ENCODE peak calls at places on chromosomes 13 and 19, in eight cellular contexts. P is A673, B is neural progenitor cell, D is HCT116, E is uterus, U is MCF 10A, O is AG10803, G is mesothelial cell of epicardium. A is an unnamed sample.

GRCh38 chr13:29893438-29893837 is 43.0 kb upstream of the UBL3 start:
- DNase-seq in P (no peak), B (no peak), D (no peak), E (no peak), U (no peak), O (peak; percentile 75), G (no peak), A (no peak)

GRCh38 chr13:101202590-101202989 is 213.7 kb downstream of the NALCN start:
- DNase-seq in P (no peak), B (peak; percentile 58), D (no peak), E (no peak), U (no peak), O (no peak), G (no peak), A (no peak)

GRCh38 chr19:11018743-11019142 is 57.9 kb downstream of the SMARCA4 start:
- DNase-seq in P (no peak), B (no peak), D (no peak), E (no peak), U (no peak), O (no peak), G (no peak), A (no peak)

GRCh38 chr19:30344446-30345425 is 27.4 kb upstream of the ZNF536 start:
- DNase-seq in P (peak; percentile 15), B (no peak), D (peak; percentile 12), E (no peak), U (no peak), O (peak; percentile 59), G (no peak), A (no peak)

GRCh38 chr13:78762825-78763224 is 103.9 kb upstream of the OBI1 start:
- DNase-seq in P (peak; percentile 79), B (no peak), D (no peak), E (no peak), U (no peak), O (no peak), G (no peak), A (no peak)

GRCh38 chr19:3343619-3344502 is 22.5 kb upstream of the NFIC start:
- DNase-seq in P (peak; percentile 93), B (no peak), D (peak; percentile 87), E (peak; percentile 88), U (peak; percentile 97), O (peak; percentile 94), G (no peak), A (no peak)

GRCh38 chr19:1261863-1262686 is 7.1 kb upstream of the CIRBP start:
- DNase-seq in P (no peak), B (peak; percentile 23), D (no peak), E (peak; percentile 89), U (peak; percentile 90), O (peak; percentile 67), G (no peak), A (no peak)

GRCh38 chr19:485583-486236 is 10.6 kb upstream of the MADCAM1 start:
- DNase-seq in P (no peak), B (peak; percentile 84), D (no peak), E (no peak), U (peak; percentile 19), O (peak; percentile 35), G (no peak), A (peak; percentile 68)

GRCh38 chr13:35165205-35165604 is 223.1 kb downstream of the NBEA start:
- DNase-seq in P (peak; percentile 18), B (peak; percentile 38), D (no peak), E (no peak), U (no peak), O (no peak), G (no peak), A (no peak)

GRCh38 chr13:107222619-107223018 is 654.7 kb upstream of the ARGLU1 start:
- DNase-seq in P (no peak), B (no peak), D (no peak), E (no peak), U (no peak), O (no peak), G (no peak), A (no peak)

GRCh38 chr19:6459356-6460098 is at the start of gene SLC25A23:
- DNase-seq in P (peak; percentile 89), B (peak; percentile 89), D (peak; percentile 61), E (peak; percentile 69), U (peak; percentile 76), O (peak; percentile 69), G (peak; percentile 60), A (peak; percentile 68)

GRCh38 chr19:13689050-13689449 is 75.3 kb upstream of the MRI1 start:
- DNase-seq in P (peak; percentile 71), B (peak; percentile 43), D (peak; percentile 61), E (no peak), U (peak; percentile 36), O (peak; percentile 16), G (no peak), A (peak; percentile 25)

GRCh38 chr19:47419037-47419783 is at the start of gene MEIS3:
- DNase-seq in P (peak; percentile 20), B (peak; percentile 74), D (no peak), E (no peak), U (no peak), O (no peak), G (no peak), A (no peak)

GRCh38 chr19:38711726-38712153 is 32.5 kb downstream of the CAPN12 start:
- DNase-seq in P (no peak), B (no peak), D (no peak), E (no peak), U (no peak), O (peak; percentile 87), G (no peak), A (no peak)

GRCh38 chr19:4636151-4636717 is 3.1 kb upstream of the TNFAIP8L1 start:
- DNase-seq in P (peak; percentile 78), B (peak; percentile 88), D (no peak), E (no peak), U (peak; percentile 49), O (peak; percentile 35), G (peak; percentile 75), A (peak; percentile 88)

GRCh38 chr13:109602356-109602755 is 184.0 kb downstream of the IRS2 start:
- DNase-seq in P (no peak), B (no peak), D (no peak), E (no peak), U (peak; percentile 24), O (no peak), G (no peak), A (no peak)

GRCh38 chr13:107531816-107532215 is 683.5 kb downstream of the LIG4 start:
- DNase-seq in P (no peak), B (no peak), D (no peak), E (no peak), U (no peak), O (no peak), G (no peak), A (no peak)

GRCh38 chr19:45643927-45644771 is 5.0 kb upstream of the EML2 start:
- DNase-seq in P (no peak), B (no peak), D (no peak), E (no peak), U (no peak), O (no peak), G (no peak), A (no peak)

GRCh38 chr19:16921766-16922591 is 33.2 kb downstream of the F2RL3 start:
- DNase-seq in P (no peak), B (no peak), D (no peak), E (no peak), U (no peak), O (no peak), G (no peak), A (no peak)

DNA sequence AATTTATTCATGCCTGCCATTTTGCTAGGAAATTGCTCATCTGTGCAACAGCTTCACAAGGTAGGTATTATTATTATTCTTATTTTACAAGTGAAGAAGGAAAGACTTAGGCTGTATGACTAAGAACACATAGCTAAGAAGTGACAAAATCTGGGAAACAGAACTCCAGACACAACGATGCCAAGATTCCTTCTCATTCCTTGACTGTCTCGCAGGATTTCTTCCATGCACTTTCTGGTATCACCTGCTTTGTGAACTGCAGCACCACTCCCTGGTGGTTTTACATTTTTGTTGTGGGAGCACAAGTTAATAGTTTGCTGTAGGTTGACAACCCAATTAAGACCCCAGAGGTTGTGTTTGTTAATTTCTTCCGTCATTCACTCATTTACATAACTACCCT is 188.5 kb downstream of the LACC1 start:
- DNase-seq in P (no peak), B (no peak), D (no peak), E (no peak), U (peak; percentile 24), O (no peak), G (no peak), A (no peak)
- TF ChIP-seq CTCF in P (no peak), B (no peak), D (no peak), E (no peak), U (no peak), O (no peak), G (no peak), A (no peak)

GRCh38 chr13:61880576-61881283 is 465.1 kb upstream of the PCDH20 start:
- DNase-seq in P (peak; percentile 73), B (peak; percentile 59), D (peak; percentile 26), E (no peak), U (peak; percentile 61), O (no peak), G (no peak), A (no peak)
- TF ChIP-seq CTCF in P (peak; percentile 82), B (peak; percentile 62), D (no peak), E (no peak), U (peak; percentile 25), O (peak; percentile 43), G (peak; percentile 41), A (peak; percentile 68)

GRCh38 chr13:73835138-73835721 is 299.0 kb downstream of the KLF12 start:
- DNase-seq in P (peak; percentile 72), B (peak; percentile 44), D (peak; percentile 22), E (no peak), U (peak; percentile 61), O (peak; percentile 42), G (no peak), A (no peak)
- TF ChIP-seq CTCF in P (peak; percentile 73), B (peak; percentile 78), D (peak; percentile 47), E (peak; percentile 61), U (peak; percentile 58), O (peak; percentile 65), G (peak; percentile 80), A (peak; percentile 80)

DNA sequence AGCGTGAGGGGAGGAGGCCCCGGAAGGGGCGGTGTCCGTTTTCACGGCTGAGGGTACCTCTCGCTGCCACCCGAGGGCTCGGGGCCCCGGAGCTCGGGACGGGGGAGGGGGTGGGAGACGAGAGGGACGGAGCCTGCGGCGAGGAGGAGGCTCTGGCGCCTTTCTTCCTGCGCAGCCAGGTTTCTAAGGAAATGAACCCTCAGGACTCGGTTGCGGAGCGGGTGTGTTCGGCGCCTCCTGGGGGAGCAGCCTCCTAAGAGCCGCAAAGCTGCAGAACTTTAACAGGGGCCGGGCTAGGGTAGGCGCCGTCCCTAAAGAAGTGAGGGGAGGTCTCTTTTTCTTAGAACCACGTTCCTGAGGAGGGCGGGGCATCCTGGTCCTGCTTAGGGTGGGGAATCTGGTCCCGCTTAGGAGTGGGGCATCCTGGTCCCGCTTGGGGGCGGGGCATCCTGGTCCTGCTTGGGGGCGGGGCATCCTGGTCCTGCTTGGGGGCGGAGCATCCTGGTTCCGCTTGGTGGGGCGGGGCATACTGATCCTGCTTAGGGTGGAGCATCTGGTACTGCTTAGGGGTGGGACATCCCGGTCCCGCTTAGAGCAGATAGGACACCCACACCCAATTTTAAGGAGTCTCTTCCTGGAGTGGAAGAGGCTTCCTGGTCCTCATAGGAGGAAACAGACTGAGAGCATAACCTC is 6.2 kb downstream of the SYT5 start:
- DNase-seq in P (peak; percentile 88), B (peak; percentile 89), D (peak; percentile 75), E (peak; percentile 46), U (peak; percentile 67), O (peak; percentile 73), G (no peak), A (peak; percentile 52)
- TF ChIP-seq CTCF in P (no peak), B (peak; percentile 6), D (no peak), E (no peak), U (no peak), O (peak; percentile 20), G (no peak), A (no peak)

A was measured in neural crest cell.